ENCODE peak calls at places on chromosomes 16 and 17, in nine cellular contexts. R is stimulated activated CD4-positive, alpha-beta T cell treated with anti-CD3 and anti-CD28 coated beads, Interleukin-12 subunit alpha, Interleukin-12 subunit beta, amount 100 ng/mL, for 4 hours; W is T1000; Y is nucleus accumbens; F is stomach; U is mammary epithelial cell; D is iris pigment epithelial cell; J is memory B cell; G is CD4-positive, alpha-beta T cell. C is an unnamed sample.

GRCh38 chr16:1794221-1794871 is 841 bp upstream of the IGFALS start:
- DNase-seq in R (no peak), W (no peak), Y (no peak), F (peak; percentile 76), U (no peak), D (no peak), J (no peak), G (no peak), C (no peak)

GRCh38 chr16:84836234-84836647 is 16.5 kb downstream of the CRISPLD2 start:
- DNase-seq in R (no peak), W (peak; percentile 90), Y (no peak), F (peak; percentile 51), U (peak; percentile 94), D (peak; percentile 100), J (no peak), G (no peak), C (no peak)

GRCh38 chr17:949623-950338 is 29.8 kb downstream of the NXN start:
- DNase-seq in R (no peak), W (no peak), Y (no peak), F (no peak), U (no peak), D (no peak), J (no peak), G (no peak), C (no peak)

GRCh38 chr16:25256821-25257503 is 683 bp downstream of the ZKSCAN2 start:
- DNase-seq in R (no peak), W (no peak), Y (no peak), F (no peak), U (no peak), D (peak; percentile 25), J (peak; percentile 17), G (no peak), C (no peak)

GRCh38 chr16:66262253-66263167 is 104.0 kb upstream of the CDH5 start:
- DNase-seq in R (no peak), W (no peak), Y (no peak), F (no peak), U (no peak), D (peak; percentile 48), J (no peak), G (no peak), C (no peak)

GRCh38 chr16:75116081-75116910 is at the start of gene LDHD:
- DNase-seq in R (no peak), W (no peak), Y (peak; percentile 78), F (peak; percentile 94), U (peak; percentile 21), D (peak; percentile 72), J (no peak), G (no peak), C (no peak)

GRCh38 chr16:19517424-19518089 is 4.3 kb downstream of the GDE1 start:
- DNase-seq in R (no peak), W (no peak), Y (no peak), F (no peak), U (peak; percentile 79), D (peak; percentile 85), J (no peak), G (no peak), C (no peak)

GRCh38 chr17:54324813-54325212 is 502.1 kb downstream of the KIF2B start:
- DNase-seq in R (no peak), W (no peak), Y (no peak), F (no peak), U (no peak), D (no peak), J (no peak), G (no peak), C (no peak)

GRCh38 chr17:65482201-65482600 is 79.2 kb downstream of the AXIN2 start:
- DNase-seq in R (no peak), W (no peak), Y (no peak), F (no peak), U (no peak), D (no peak), J (no peak), G (no peak), C (no peak)

GRCh38 chr17:57913576-57914273 is 41.5 kb downstream of the CUEDC1 start:
- DNase-seq in R (no peak), W (no peak), Y (no peak), F (no peak), U (no peak), D (no peak), J (no peak), G (no peak), C (no peak)

GRCh38 chr17:70208825-70209555 is 39.7 kb downstream of the KCNJ2 start:
- DNase-seq in R (no peak), W (no peak), Y (no peak), F (no peak), U (no peak), D (no peak), J (no peak), G (no peak), C (no peak)

GRCh38 chr17:57626520-57627210 is 118.4 kb downstream of the CCDC182 start:
- DNase-seq in R (no peak), W (no peak), Y (no peak), F (no peak), U (no peak), D (no peak), J (no peak), G (no peak), C (no peak)

GRCh38 chr17:76789235-76789788 is 51.4 kb downstream of the MFSD11 start:
- DNase-seq in R (no peak), W (no peak), Y (no peak), F (no peak), U (no peak), D (no peak), J (no peak), G (no peak), C (no peak)

GRCh38 chr16:27177031-27177774 is 26.1 kb upstream of the KDM8 start:
- DNase-seq in R (no peak), W (no peak), Y (no peak), F (no peak), U (peak; percentile 60), D (peak; percentile 92), J (no peak), G (no peak), C (no peak)

GRCh38 chr17:40371261-40371929 is 6.9 kb upstream of the GJD3 start:
- DNase-seq in R (no peak), W (no peak), Y (no peak), F (no peak), U (no peak), D (no peak), J (no peak), G (no peak), C (no peak)

GRCh38 chr17:13931752-13932477 is 137.4 kb upstream of the COX10 start:
- DNase-seq in R (no peak), W (no peak), Y (no peak), F (peak; percentile 39), U (peak; percentile 35), D (no peak), J (peak; percentile 46), G (no peak), C (no peak)

GRCh38 chr17:33686171-33686570 is 393.1 kb upstream of the ASIC2 start:
- DNase-seq in R (no peak), W (no peak), Y (no peak), F (no peak), U (no peak), D (no peak), J (no peak), G (no peak), C (peak; percentile 18)

GRCh38 chr17:16488572-16488997 is 3.4 kb downstream of the LRRC75A start:
- DNase-seq in R (no peak), W (no peak), Y (no peak), F (peak; percentile 75), U (no peak), D (no peak), J (no peak), G (no peak), C (no peak)